ENCODE peak calls at places on chromosomes 2 and 18, in ten cellular contexts. One of them, this sample, is unnamed.

GRCh38 chr2:229033816-229034215 is 237.3 kb downstream of the PID1 start:
- DNase-seq in IMR-90: no peak
- DNase-seq in tibial nerve: no peak
- DNase-seq in testis: no peak
- DNase-seq in esophagus squamous epithelium: no peak
- DNase-seq in stomach: no peak
- DNase-seq in adrenal gland: no peak
- DNase-seq in A549: no peak
- DNase-seq in prostate gland: no peak
- DNase-seq in HCT116: no peak
- DNase-seq in this sample: no peak

GRCh38 chr2:240556553-240557100 is 1.2 kb downstream of the ANKMY1 start:
- DNase-seq in IMR-90: peak; percentile 37
- DNase-seq in tibial nerve: no peak
- DNase-seq in testis: peak; percentile 61
- DNase-seq in esophagus squamous epithelium: no peak
- DNase-seq in stomach: peak; percentile 53
- DNase-seq in adrenal gland: peak; percentile 25
- DNase-seq in A549: peak; percentile 56
- DNase-seq in prostate gland: peak; percentile 5
- DNase-seq in HCT116: no peak
- DNase-seq in this sample: peak; percentile 60

GRCh38 chr2:192087398-192087958 is 107.3 kb downstream of the TMEFF2 start:
- DNase-seq in IMR-90: no peak
- DNase-seq in tibial nerve: no peak
- DNase-seq in testis: no peak
- DNase-seq in esophagus squamous epithelium: no peak
- DNase-seq in stomach: no peak
- DNase-seq in adrenal gland: no peak
- DNase-seq in A549: no peak
- DNase-seq in prostate gland: no peak
- DNase-seq in HCT116: no peak
- DNase-seq in this sample: no peak

GRCh38 chr2:52877703-52878102 is 889.9 kb upstream of the CHAC2 start:
- DNase-seq in IMR-90: peak; percentile 81
- DNase-seq in tibial nerve: no peak
- DNase-seq in testis: no peak
- DNase-seq in esophagus squamous epithelium: no peak
- DNase-seq in stomach: no peak
- DNase-seq in adrenal gland: no peak
- DNase-seq in A549: no peak
- DNase-seq in prostate gland: no peak
- DNase-seq in HCT116: no peak
- DNase-seq in this sample: no peak

GRCh38 chr2:119190321-119190720 is 31.8 kb upstream of the C1QL2 start:
- DNase-seq in IMR-90: no peak
- DNase-seq in tibial nerve: no peak
- DNase-seq in testis: no peak
- DNase-seq in esophagus squamous epithelium: no peak
- DNase-seq in stomach: no peak
- DNase-seq in adrenal gland: no peak
- DNase-seq in A549: no peak
- DNase-seq in prostate gland: no peak
- DNase-seq in HCT116: no peak
- DNase-seq in this sample: no peak

GRCh38 chr2:156125018-156125417 is 207.5 kb downstream of the NR4A2 start:
- DNase-seq in IMR-90: no peak
- DNase-seq in tibial nerve: no peak
- DNase-seq in testis: no peak
- DNase-seq in esophagus squamous epithelium: no peak
- DNase-seq in stomach: no peak
- DNase-seq in adrenal gland: no peak
- DNase-seq in A549: no peak
- DNase-seq in prostate gland: no peak
- DNase-seq in HCT116: no peak
- DNase-seq in this sample: no peak

GRCh38 chr18:61993831-61994230 is 101.0 kb upstream of the RNF152 start:
- DNase-seq in IMR-90: no peak
- DNase-seq in tibial nerve: no peak
- DNase-seq in testis: no peak
- DNase-seq in esophagus squamous epithelium: no peak
- DNase-seq in stomach: no peak
- DNase-seq in adrenal gland: no peak
- DNase-seq in A549: no peak
- DNase-seq in prostate gland: no peak
- DNase-seq in HCT116: no peak
- DNase-seq in this sample: no peak

GRCh38 chr18:66638856-66639621 is 35.1 kb upstream of the CDH19 start:
- DNase-seq in IMR-90: no peak
- DNase-seq in tibial nerve: no peak
- DNase-seq in testis: no peak
- DNase-seq in esophagus squamous epithelium: no peak
- DNase-seq in stomach: no peak
- DNase-seq in adrenal gland: no peak
- DNase-seq in A549: no peak
- DNase-seq in prostate gland: no peak
- DNase-seq in HCT116: no peak
- DNase-seq in this sample: no peak

GRCh38 chr18:36947820-36948348 is 119.0 kb downstream of the KIAA1328 start:
- DNase-seq in IMR-90: no peak
- DNase-seq in tibial nerve: no peak
- DNase-seq in testis: no peak
- DNase-seq in esophagus squamous epithelium: no peak
- DNase-seq in stomach: no peak
- DNase-seq in adrenal gland: no peak
- DNase-seq in A549: no peak
- DNase-seq in prostate gland: no peak
- DNase-seq in HCT116: peak; percentile 6
- DNase-seq in this sample: no peak

GRCh38 chr18:48569915-48570264 is 31.1 kb downstream of the CTIF start:
- DNase-seq in IMR-90: no peak
- DNase-seq in tibial nerve: no peak
- DNase-seq in testis: no peak
- DNase-seq in esophagus squamous epithelium: no peak
- DNase-seq in stomach: no peak
- DNase-seq in adrenal gland: no peak
- DNase-seq in A549: no peak
- DNase-seq in prostate gland: no peak
- DNase-seq in HCT116: no peak
- DNase-seq in this sample: no peak

GRCh38 chr2:24493713-24494112 is 2.7 kb downstream of the NCOA1 start:
- DNase-seq in IMR-90: no peak
- DNase-seq in tibial nerve: no peak
- DNase-seq in testis: no peak
- DNase-seq in esophagus squamous epithelium: no peak
- DNase-seq in stomach: no peak
- DNase-seq in adrenal gland: no peak
- DNase-seq in A549: no peak
- DNase-seq in prostate gland: no peak
- DNase-seq in HCT116: no peak
- DNase-seq in this sample: no peak

GRCh38 chr2:148939271-148939670 is 64.2 kb downstream of the KIF5C start:
- DNase-seq in IMR-90: no peak
- DNase-seq in tibial nerve: no peak
- DNase-seq in testis: no peak
- DNase-seq in esophagus squamous epithelium: no peak
- DNase-seq in stomach: no peak
- DNase-seq in adrenal gland: no peak
- DNase-seq in A549: no peak
- DNase-seq in prostate gland: no peak
- DNase-seq in HCT116: no peak
- DNase-seq in this sample: no peak

GRCh38 chr2:230589497-230590015 is 123.1 kb upstream of the CAB39 start:
- DNase-seq in IMR-90: no peak
- DNase-seq in tibial nerve: no peak
- DNase-seq in testis: no peak
- DNase-seq in esophagus squamous epithelium: no peak
- DNase-seq in stomach: no peak
- DNase-seq in adrenal gland: no peak
- DNase-seq in A549: no peak
- DNase-seq in prostate gland: no peak
- DNase-seq in HCT116: no peak
- DNase-seq in this sample: no peak

GRCh38 chr2:33266467-33266866 is 210.0 kb upstream of the RASGRP3 start:
- DNase-seq in IMR-90: no peak
- DNase-seq in tibial nerve: no peak
- DNase-seq in testis: no peak
- DNase-seq in esophagus squamous epithelium: no peak
- DNase-seq in stomach: no peak
- DNase-seq in adrenal gland: no peak
- DNase-seq in A549: no peak
- DNase-seq in prostate gland: no peak
- DNase-seq in HCT116: no peak
- DNase-seq in this sample: no peak

GRCh38 chr2:31563273-31563839 is 17.4 kb downstream of the SRD5A2 start:
- DNase-seq in IMR-90: no peak
- DNase-seq in tibial nerve: no peak
- DNase-seq in testis: no peak
- DNase-seq in esophagus squamous epithelium: no peak
- DNase-seq in stomach: no peak
- DNase-seq in adrenal gland: no peak
- DNase-seq in A549: no peak
- DNase-seq in prostate gland: no peak
- DNase-seq in HCT116: no peak
- DNase-seq in this sample: no peak

GRCh38 chr2:208645226-208645625 is 238.6 kb downstream of the PTH2R start:
- DNase-seq in IMR-90: no peak
- DNase-seq in tibial nerve: no peak
- DNase-seq in testis: no peak
- DNase-seq in esophagus squamous epithelium: no peak
- DNase-seq in stomach: no peak
- DNase-seq in adrenal gland: no peak
- DNase-seq in A549: no peak
- DNase-seq in prostate gland: no peak
- DNase-seq in HCT116: no peak
- DNase-seq in this sample: no peak

DNA sequence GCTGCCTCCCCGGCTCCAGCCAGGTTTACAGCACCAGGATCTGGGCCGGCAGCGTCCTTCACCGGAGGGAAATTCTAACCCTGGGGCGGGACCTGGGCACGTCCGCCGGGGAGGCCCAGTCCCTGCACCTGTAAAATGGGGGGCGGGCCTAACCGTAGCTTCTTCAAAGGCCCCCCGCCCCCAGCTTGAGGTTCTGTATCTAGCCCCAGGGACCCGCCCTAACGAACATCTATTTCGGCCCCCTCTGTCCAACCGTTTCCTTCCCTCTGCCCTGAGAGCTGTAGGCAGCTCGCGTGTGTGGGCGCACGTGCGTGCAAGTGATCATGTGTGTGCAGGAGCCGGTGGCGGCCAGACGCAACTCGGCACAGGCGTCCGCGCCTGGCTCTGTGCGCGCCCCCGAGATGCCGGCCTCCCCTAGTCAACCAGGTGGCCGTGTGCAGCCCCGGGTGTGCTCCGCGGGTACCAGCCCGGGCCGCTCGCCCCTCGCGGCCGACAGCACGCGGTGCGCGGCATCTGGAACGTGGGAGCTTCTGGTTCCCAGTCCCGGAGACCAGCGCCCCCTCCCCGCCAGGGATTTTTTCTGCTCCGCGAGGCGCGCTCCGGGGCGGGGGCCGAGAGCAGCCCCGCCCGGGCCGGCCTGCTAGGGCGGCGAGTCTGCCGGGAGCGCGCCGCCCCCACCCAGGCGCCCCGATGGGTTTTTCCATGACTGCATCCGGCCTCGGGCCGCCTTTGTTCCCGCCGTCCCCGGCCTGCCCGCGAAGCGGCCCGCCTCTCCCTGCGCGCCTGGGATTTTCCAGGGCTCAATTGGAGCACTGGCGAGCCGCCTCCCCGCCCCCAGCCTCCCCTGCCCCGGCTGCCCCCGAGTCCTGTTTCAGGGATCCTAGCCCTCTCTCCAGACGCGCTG is 21.2 kb downstream of the TEX44 start:
- DNase-seq in IMR-90: peak; percentile 80
- DNase-seq in tibial nerve: peak; percentile 77
- DNase-seq in testis: peak; percentile 78
- DNase-seq in esophagus squamous epithelium: peak; percentile 50
- DNase-seq in stomach: peak; percentile 87
- DNase-seq in adrenal gland: peak; percentile 94
- DNase-seq in A549: peak; percentile 72
- DNase-seq in prostate gland: peak; percentile 77
- DNase-seq in HCT116: peak; percentile 76
- DNase-seq in this sample: peak; percentile 80
- TF ChIP-seq POLR2A in IMR-90: no peak
- TF ChIP-seq POLR2A in tibial nerve: peak; percentile 37
- TF ChIP-seq POLR2A in testis: no peak
- TF ChIP-seq POLR2A in esophagus squamous epithelium: peak; percentile 72
- TF ChIP-seq POLR2A in stomach: no peak
- TF ChIP-seq POLR2A in adrenal gland: peak; percentile 64
- TF ChIP-seq POLR2A in A549: peak; percentile 37
- TF ChIP-seq POLR2A in prostate gland: peak; percentile 57
- TF ChIP-seq POLR2A in HCT116: no peak
- TF ChIP-seq POLR2A in this sample: peak; percentile 16

GRCh38 chr2:179186126-179186525 is 78.5 kb downstream of the SESTD1 start:
- DNase-seq in IMR-90: peak; percentile 61
- DNase-seq in tibial nerve: no peak
- DNase-seq in testis: no peak
- DNase-seq in esophagus squamous epithelium: no peak
- DNase-seq in stomach: no peak
- DNase-seq in adrenal gland: no peak
- DNase-seq in A549: no peak
- DNase-seq in prostate gland: no peak
- DNase-seq in HCT116: no peak
- DNase-seq in this sample: no peak
- TF ChIP-seq POLR2A in IMR-90: no peak
- TF ChIP-seq POLR2A in tibial nerve: no peak
- TF ChIP-seq POLR2A in testis: no peak
- TF ChIP-seq POLR2A in esophagus squamous epithelium: no peak
- TF ChIP-seq POLR2A in stomach: no peak
- TF ChIP-seq POLR2A in adrenal gland: no peak
- TF ChIP-seq POLR2A in A549: no peak
- TF ChIP-seq POLR2A in prostate gland: no peak
- TF ChIP-seq POLR2A in HCT116: no peak
- TF ChIP-seq POLR2A in this sample: no peak

DNA sequence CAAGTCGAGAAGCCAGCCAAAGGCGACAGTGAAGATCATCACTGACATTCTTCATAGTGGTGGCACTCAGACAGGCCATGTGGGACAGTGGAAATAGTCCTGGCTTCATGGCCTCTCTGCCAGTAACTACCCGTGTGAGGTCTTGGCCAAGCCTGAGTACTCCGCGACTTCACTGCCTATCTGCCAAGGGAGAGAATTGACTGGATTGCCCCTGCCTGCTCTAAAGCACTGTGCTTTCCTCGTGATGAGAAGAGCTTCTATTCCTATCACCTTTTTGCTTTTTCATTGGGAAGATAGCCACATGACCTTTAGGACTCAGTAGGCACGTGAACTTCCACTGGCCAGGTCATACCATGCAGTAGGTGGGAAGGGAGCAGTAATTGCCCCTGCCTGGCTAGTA is 239.3 kb downstream of the HAUS1 start:
- DNase-seq in IMR-90: no peak
- DNase-seq in tibial nerve: no peak
- DNase-seq in testis: no peak
- DNase-seq in esophagus squamous epithelium: no peak
- DNase-seq in stomach: no peak
- DNase-seq in adrenal gland: no peak
- DNase-seq in A549: no peak
- DNase-seq in prostate gland: no peak
- DNase-seq in HCT116: no peak
- DNase-seq in this sample: no peak
- TF ChIP-seq POLR2A in IMR-90: no peak
- TF ChIP-seq POLR2A in tibial nerve: no peak
- TF ChIP-seq POLR2A in testis: no peak
- TF ChIP-seq POLR2A in esophagus squamous epithelium: no peak
- TF ChIP-seq POLR2A in stomach: no peak
- TF ChIP-seq POLR2A in adrenal gland: no peak
- TF ChIP-seq POLR2A in A549: no peak
- TF ChIP-seq POLR2A in prostate gland: no peak
- TF ChIP-seq POLR2A in HCT116: no peak
- TF ChIP-seq POLR2A in this sample: no peak

GRCh38 chr2:88016086-88016947 is at the start of gene RNU2-63P:
- DNase-seq in IMR-90: peak; percentile 96
- DNase-seq in tibial nerve: peak; percentile 42
- DNase-seq in testis: peak; percentile 81
- DNase-seq in esophagus squamous epithelium: no peak
- DNase-seq in stomach: peak; percentile 80
- DNase-seq in adrenal gland: peak; percentile 47
- DNase-seq in A549: peak; percentile 93
- DNase-seq in prostate gland: peak; percentile 64
- DNase-seq in HCT116: peak; percentile 94
- DNase-seq in this sample: peak; percentile 32
- TF ChIP-seq POLR2A in IMR-90: peak; percentile 100
- TF ChIP-seq POLR2A in tibial nerve: no peak
- TF ChIP-seq POLR2A in testis: no peak
- TF ChIP-seq POLR2A in esophagus squamous epithelium: peak; percentile 48
- TF ChIP-seq POLR2A in stomach: no peak
- TF ChIP-seq POLR2A in adrenal gland: peak; percentile 73
- TF ChIP-seq POLR2A in A549: peak; percentile 74
- TF ChIP-seq POLR2A in prostate gland: peak; percentile 18
- TF ChIP-seq POLR2A in HCT116: peak; percentile 100
- TF ChIP-seq POLR2A in this sample: peak; percentile 76